ENCODE peak calls at places on chromosomes 16 and 17, in eight cellular contexts. B is stimulated activated naive B cell treated with anti-CD40 and anti-IgM and Interleukin-4, amounts not matched to agents 10 μg/mL and 1 μg/mL and 100 μg/mL, for 72 hours; Q is effector CD4-positive, alpha-beta T cell; L is T-cell; V is activated CD8-positive, alpha-beta T cell treated with anti-CD3 and anti-CD28 coated beads, Interleukin-2, amount 10 ng/mL, durations not matched to agents 7 days and 5 days; K is brain microvascular endothelial cell; Z is H7; F is AG08395. E is an unnamed sample.

GRCh38 chr17:59097876-59098275 is 8.8 kb downstream of the TRIM37 start:
- DNase-seq in V (no peak), L (no peak), B (no peak), Q (no peak), Z (no peak), K (no peak), F (no peak), E (no peak)

GRCh38 chr17:61701978-61702377 is 111.0 kb upstream of the NACA2 start:
- DNase-seq in K (no peak), F (no peak), L (no peak), Z (no peak), V (no peak), Q (no peak), B (no peak), E (no peak)

GRCh38 chr16:88854306-88855111 is 2.2 kb downstream of the GALNS start:
- DNase-seq in L (peak; percentile 7), Q (no peak), K (no peak), B (peak; percentile 63), Z (peak; percentile 84), V (peak; percentile 46), F (no peak), E (no peak)

GRCh38 chr17:37088459-37088858 is 139.7 kb downstream of the AATF start:
- DNase-seq in K (peak; percentile 24), F (no peak), L (no peak), B (no peak), Q (no peak), V (peak; percentile 42), Z (no peak), E (no peak)

GRCh38 chr16:19804538-19805323 is 79.9 kb downstream of the GPRC5B start:
- DNase-seq in K (no peak), B (no peak), F (no peak), Z (peak; percentile 42), V (peak; percentile 75), L (peak; percentile 3), Q (no peak), E (no peak)

GRCh38 chr17:1904273-1905052 is 74.7 kb downstream of the RPA1 start:
- DNase-seq in Q (no peak), B (no peak), V (no peak), F (no peak), K (no peak), Z (no peak), L (no peak), E (no peak)

GRCh38 chr17:74812109-74812864 is 36.1 kb upstream of the NAT9 start:
- DNase-seq in Q (no peak), Z (peak; percentile 47), K (no peak), V (no peak), B (no peak), F (no peak), L (no peak), E (no peak)

GRCh38 chr16:49620868-49621239 is 235.1 kb downstream of the ZNF423 start:
- DNase-seq in Q (no peak), V (no peak), Z (peak; percentile 70), B (no peak), K (no peak), F (no peak), L (no peak), E (no peak)